ENCODE peak calls at places on chromosomes 12 and 14, in eight cellular contexts. K, M, O, W, H, A, N and E are unnamed samples.

GRCh38 chr12:14601692-14602091 is 34.0 kb upstream of the PLBD1 start:
- DNase-seq in K (no peak), H (no peak), M (no peak), W (no peak), N (no peak), O (no peak), A (no peak), E (no peak)

GRCh38 chr12:8687846-8688601 is 9.8 kb upstream of the RIMKLB start:
- DNase-seq in O (peak; percentile 84), H (peak; percentile 97), M (no peak), A (peak; percentile 91), W (peak; percentile 79), N (no peak), K (peak; percentile 89), E (peak; percentile 66)

GRCh38 chr12:49524660-49525324 is 14.0 kb upstream of the KCNH3 start:
- DNase-seq in A (no peak), H (peak; percentile 13), K (no peak), M (no peak), W (no peak), O (peak; percentile 14), N (no peak), E (no peak)

GRCh38 chr12:53289891-53290290 is 5.5 kb upstream of the PFDN5 start:
- DNase-seq in N (no peak), W (no peak), M (no peak), O (peak; percentile 67), H (peak; percentile 12), K (no peak), A (peak; percentile 22), E (no peak)

GRCh38 chr12:84348582-84348981 is 564.0 kb downstream of the SLC6A15 start:
- DNase-seq in K (no peak), O (no peak), H (no peak), W (no peak), M (no peak), A (no peak), N (no peak), E (no peak)

GRCh38 chr12:6758511-6758910 is 5.6 kb upstream of the MLF2 start:
- DNase-seq in M (no peak), O (no peak), W (no peak), K (no peak), H (no peak), N (no peak), A (no peak), E (no peak)

GRCh38 chr12:55930771-55931316 is at the start of gene DGKA:
- DNase-seq in N (peak; percentile 30), O (peak; percentile 91), A (peak; percentile 89), M (peak; percentile 66), H (peak; percentile 61), K (peak; percentile 72), W (peak; percentile 49), E (peak; percentile 96)

GRCh38 chr14:37585101-37585479 is 10.0 kb downstream of the FOXA1 start:
- DNase-seq in K (no peak), O (no peak), W (no peak), A (no peak), N (no peak), H (no peak), M (no peak), E (no peak)

GRCh38 chr12:6554990-6555691 is 701 bp downstream of the IFFO1 start:
- DNase-seq in O (no peak), K (peak; percentile 64), M (no peak), N (peak; percentile 37), W (no peak), H (no peak), A (no peak), E (no peak)

GRCh38 chr12:18264581-18265075 is 3.3 kb downstream of the PIK3C2G start:
- DNase-seq in W (no peak), H (no peak), A (no peak), K (no peak), O (no peak), N (no peak), M (no peak), E (no peak)

GRCh38 chr12:2783936-2784600 is 10.7 kb upstream of the FKBP4 start:
- DNase-seq in M (peak; percentile 29), K (peak; percentile 78), A (peak; percentile 52), N (peak; percentile 74), H (no peak), W (peak; percentile 20), O (peak; percentile 47), E (peak; percentile 16)

GRCh38 chr12:3961573-3961972 is 88.4 kb upstream of the PARP11 start:
- DNase-seq in A (no peak), O (no peak), H (no peak), M (no peak), N (no peak), W (no peak), K (no peak), E (no peak)
- H3K4me3 ChIP-seq in A (no peak overlapping the region), O (no peak overlapping the region), H (no peak overlapping the region), M (no peak overlapping the region), N (no peak overlapping the region), W (no peak overlapping the region), K (no peak overlapping the region), E (no peak overlapping the region)

GRCh38 chr14:81269100-81269978 is 48.6 kb upstream of the GTF2A1 start:
- DNase-seq in O (peak; percentile 79), A (peak; percentile 78), N (no peak), H (peak; percentile 52), W (peak; percentile 69), M (no peak), K (no peak), E (peak; percentile 75)

GRCh38 chr14:81269979-81270375 is 49.2 kb upstream of the GTF2A1 start:
- DNase-seq in M (no peak), N (no peak), K (no peak), O (no peak), H (no peak), W (no peak), A (no peak), E (no peak)

GRCh38 chr14:81265641-81266169 is 44.9 kb upstream of the GTF2A1 start:
- DNase-seq in O (no peak), A (no peak), N (no peak), K (no peak), H (no peak), M (no peak), W (no peak), E (peak; percentile 62)

GRCh38 chr14:81264011-81264410 is 43.3 kb upstream of the GTF2A1 start:
- DNase-seq in M (no peak), O (no peak), W (no peak), H (no peak), N (no peak), K (no peak), A (no peak), E (no peak)

GRCh38 chr14:81268016-81268416 is 47.3 kb upstream of the GTF2A1 start:
- DNase-seq in M (no peak), O (peak; percentile 5), K (no peak), H (no peak), N (no peak), A (no peak), W (peak; percentile 3), E (peak; percentile 98)
- H3K4me3 ChIP-seq in M (no peak overlapping the region), O (no peak overlapping the region), K (no peak overlapping the region), H (no peak overlapping the region), N (no peak overlapping the region), A (no peak overlapping the region), W (no peak overlapping the region), E (peak overlapping the region; percentile 27)

DNA sequence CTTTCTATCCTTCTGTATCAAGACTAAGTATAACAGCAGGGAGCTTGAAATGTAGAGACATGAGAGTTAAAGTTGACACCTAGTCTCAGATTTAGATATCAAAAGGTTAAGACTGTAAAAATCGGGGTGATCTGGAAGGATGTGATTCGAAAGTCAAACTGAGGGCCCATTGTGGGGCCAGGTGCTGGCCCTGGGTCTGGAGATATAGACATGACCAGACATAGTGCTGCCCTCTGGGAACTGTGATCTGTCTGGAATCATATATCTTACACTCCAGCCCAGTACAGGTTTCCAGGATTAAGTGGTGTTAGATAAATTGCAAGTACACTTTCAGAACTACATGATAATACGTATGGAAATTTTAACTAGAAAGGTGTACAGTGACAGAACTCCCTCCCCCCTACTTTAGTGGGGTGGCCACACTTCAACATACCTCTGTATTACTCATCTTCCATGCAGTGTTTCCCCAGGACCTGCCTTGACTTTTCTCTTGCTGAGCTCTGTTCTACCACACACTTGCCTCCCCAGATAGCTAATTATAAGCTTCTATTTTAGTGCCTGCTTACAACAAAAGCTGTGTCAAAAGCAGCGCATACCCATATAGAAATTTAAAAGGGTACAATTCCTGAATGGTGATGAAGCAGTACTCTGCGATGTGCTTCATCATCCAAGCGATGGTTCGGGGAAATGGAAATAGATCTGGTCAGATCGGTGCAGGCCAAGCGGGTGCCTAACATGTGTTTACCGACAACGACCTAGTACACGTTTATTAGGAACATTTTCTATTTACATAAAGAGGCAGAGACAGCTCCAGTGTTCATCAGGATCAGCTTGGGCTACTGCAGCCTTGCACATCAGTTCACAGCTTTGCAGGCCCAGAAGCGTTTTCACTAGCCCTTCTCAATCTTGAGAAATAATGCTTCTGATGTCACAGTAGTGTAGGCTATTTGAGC is 68.7 kb downstream of the ARF6 start:
- DNase-seq in A (no peak), M (no peak), K (no peak), N (no peak), H (peak; percentile 41), W (no peak), O (no peak), E (no peak)
- H3K4me3 ChIP-seq in A (no peak overlapping the region), M (no peak overlapping the region), K (no peak overlapping the region), N (no peak overlapping the region), H (no peak overlapping the region), W (no peak overlapping the region), O (no peak overlapping the region), E (no peak overlapping the region)

GRCh38 chr12:123388218-123388947 is 4.5 kb downstream of the KMT5A start:
- DNase-seq in O (peak; percentile 47), M (peak; percentile 59), K (peak; percentile 90), W (peak; percentile 50), H (peak; percentile 39), N (peak; percentile 83), A (peak; percentile 63), E (peak; percentile 31)

GRCh38 chr12:123389560-123390351 is 5.8 kb downstream of the KMT5A start:
- DNase-seq in W (no peak), N (peak; percentile 56), H (no peak), K (no peak), O (no peak), M (peak; percentile 13), A (no peak), E (no peak)

GRCh38 chr12:123384994-123385376 is 1.1 kb downstream of the KMT5A start:
- DNase-seq in W (peak; percentile 27), O (peak; percentile 68), H (peak; percentile 53), A (peak; percentile 64), K (no peak), N (no peak), M (no peak), E (no peak)

GRCh38 chr12:123388948-123389559 is 5.1 kb downstream of the KMT5A start:
- DNase-seq in N (no peak), M (no peak), A (no peak), W (no peak), H (no peak), K (no peak), O (no peak), E (no peak)

DNA sequence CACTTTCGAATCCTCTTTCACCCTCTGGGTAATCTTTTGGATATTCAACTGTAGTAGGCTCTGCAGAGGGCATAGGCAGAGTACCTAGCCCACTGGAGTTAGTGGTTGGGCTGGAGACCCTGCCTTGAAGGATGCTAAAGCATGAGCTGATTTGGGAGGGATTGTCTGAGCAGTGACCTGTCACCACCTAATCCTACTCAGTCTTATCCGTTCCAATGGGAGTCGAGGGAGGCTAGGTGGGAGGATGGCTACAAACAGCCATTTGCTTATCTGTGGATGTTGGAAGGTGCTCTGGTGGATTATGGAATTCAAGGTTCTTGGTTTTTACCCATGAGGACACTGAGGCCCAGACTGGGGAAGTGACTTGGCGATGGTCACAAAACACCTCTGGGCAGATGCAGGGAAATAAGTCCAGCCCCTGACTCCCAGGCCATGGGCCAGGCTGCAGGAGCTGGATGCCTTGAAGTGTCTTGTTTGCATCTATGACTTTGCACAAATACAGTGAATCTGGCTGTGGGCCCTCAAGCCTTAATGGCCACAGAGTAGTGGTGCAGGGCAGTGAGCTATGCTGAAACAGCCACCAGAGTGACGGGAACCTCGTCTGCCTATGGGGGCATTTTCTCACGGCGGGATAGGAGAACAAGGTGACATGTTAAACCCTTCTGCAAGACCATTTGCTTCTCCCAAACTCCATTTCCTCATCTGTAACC is 3.7 kb downstream of the KMT5A start:
- DNase-seq in A (no peak), H (no peak), N (no peak), O (no peak), K (no peak), W (no peak), M (no peak), E (no peak)
- H3K4me3 ChIP-seq in A (peak overlapping the region; percentile 64), H (peak overlapping the region; percentile 78), N (peak overlapping the region; percentile 66), O (peak overlapping the region; percentile 59), K (peak overlapping the region; percentile 57), W (no peak overlapping the region), M (peak overlapping the region; percentile 42), E (peak overlapping the region; percentile 77)